ENCODE peak calls at places on chromosomes 11 and 22, in ten cellular contexts. H, I, B, C, S, P, J, E, V and Y are unnamed samples.

GRCh38 chr11:70854891-70855556 is 397.4 kb downstream of the SHANK2 start:
- DNase-seq in E (no peak), C (no peak), V (no peak), I (no peak), S (no peak), J (no peak), P (no peak), B (no peak), H (no peak), Y (no peak)

GRCh38 chr11:45920531-45921477 is 1.7 kb upstream of the LARGE2 start:
- DNase-seq in E (no peak), I (no peak), J (peak; percentile 24), S (no peak), C (no peak), H (peak; percentile 24), V (peak; percentile 33), P (no peak), B (no peak), Y (no peak)

GRCh38 chr11:17267576-17267975 is 9.0 kb upstream of the NUCB2 start:
- DNase-seq in J (no peak), B (no peak), S (no peak), I (no peak), V (no peak), C (no peak), H (no peak), E (no peak), P (no peak), Y (no peak)

GRCh38 chr11:115421338-115422012 is 82.7 kb downstream of the CADM1 start:
- DNase-seq in I (no peak), H (no peak), B (no peak), E (no peak), P (no peak), V (no peak), S (peak; percentile 31), C (no peak), J (no peak), Y (peak; percentile 10)

GRCh38 chr11:61890536-61891330 is 612 bp downstream of the FADS3 start:
- DNase-seq in H (peak; percentile 74), B (peak; percentile 69), C (peak; percentile 58), E (peak; percentile 66), S (peak; percentile 48), V (peak; percentile 71), J (peak; percentile 83), P (peak; percentile 82), I (no peak), Y (no peak)

GRCh38 chr22:50027639-50028537 is 15.3 kb upstream of the IL17REL start:
- DNase-seq in H (peak; percentile 60), V (no peak), B (no peak), I (peak; percentile 79), J (no peak), S (peak; percentile 9), E (no peak), C (peak; percentile 4), P (no peak), Y (peak; percentile 69)

GRCh38 chr22:45612451-45612901 is 59.2 kb upstream of the ATXN10 start:
- DNase-seq in E (peak; percentile 72), B (peak; percentile 32), J (peak; percentile 85), I (peak; percentile 86), C (peak; percentile 87), V (no peak), S (no peak), H (peak; percentile 49), P (peak; percentile 13), Y (no peak)

GRCh38 chr11:75475767-75476650 is 43.0 kb upstream of the KLHL35 start:
- DNase-seq in V (no peak), E (peak; percentile 81), B (peak; percentile 60), H (peak; percentile 50), J (peak; percentile 84), S (peak; percentile 8), P (no peak), C (peak; percentile 47), I (no peak), Y (no peak)

GRCh38 chr11:60740573-60740972 is 16.1 kb downstream of the MS4A18 start:
- DNase-seq in S (no peak), E (no peak), I (no peak), C (no peak), V (no peak), P (no peak), J (no peak), H (no peak), B (no peak), Y (no peak)

GRCh38 chr11:10743354-10744035 is 7.6 kb upstream of the CTR9 start:
- DNase-seq in J (no peak), P (no peak), C (no peak), B (no peak), H (no peak), S (no peak), I (peak; percentile 19), E (no peak), V (no peak), Y (no peak)

GRCh38 chr22:37764622-37765021 is 43.1 kb upstream of the GCAT start:
- DNase-seq in B (peak; percentile 60), H (no peak), J (peak; percentile 37), P (no peak), V (no peak), C (no peak), I (no peak), S (no peak), E (no peak), Y (no peak)

GRCh38 chr22:31133911-31134310 is 6.4 kb downstream of the PLA2G3 start:
- DNase-seq in E (no peak), J (no peak), V (no peak), S (no peak), B (no peak), P (no peak), C (no peak), I (peak; percentile 81), H (no peak), Y (no peak)

GRCh38 chr11:8262552-8263108 is 1.0 kb downstream of the LMO1 start:
- DNase-seq in S (no peak), B (peak; percentile 20), C (peak; percentile 49), E (peak; percentile 66), H (peak; percentile 49), J (peak; percentile 73), V (peak; percentile 92), I (peak; percentile 89), P (no peak), Y (no peak)

GRCh38 chr11:65439331-65440181 is 17.0 kb downstream of the NEAT1 start:
- DNase-seq in E (peak; percentile 46), I (no peak), S (no peak), V (no peak), B (peak; percentile 12), J (no peak), P (no peak), C (peak; percentile 52), H (no peak), Y (no peak)

GRCh38 chr11:77395460-77396175 is 78.3 kb downstream of the PAK1 start:
- DNase-seq in H (no peak), V (no peak), P (no peak), I (no peak), S (no peak), B (no peak), C (no peak), J (no peak), E (no peak), Y (no peak)

GRCh38 chr11:42593426-42593825 is 718.4 kb upstream of the API5 start:
- DNase-seq in B (no peak), V (no peak), C (no peak), P (no peak), E (no peak), I (no peak), J (no peak), S (no peak), H (no peak), Y (no peak)

GRCh38 chr11:117597083-117597482 is 199.9 kb downstream of the DSCAML1 start:
- DNase-seq in B (no peak), C (peak; percentile 22), S (peak; percentile 30), P (no peak), V (peak; percentile 83), H (no peak), E (peak; percentile 51), J (peak; percentile 69), I (no peak), Y (no peak)

GRCh38 chr22:38193580-38193979 is 8.2 kb upstream of the MAFF start:
- DNase-seq in J (peak; percentile 88), I (no peak), P (no peak), V (no peak), S (no peak), B (peak; percentile 57), C (peak; percentile 60), E (peak; percentile 69), H (peak; percentile 58), Y (no peak)

DNA sequence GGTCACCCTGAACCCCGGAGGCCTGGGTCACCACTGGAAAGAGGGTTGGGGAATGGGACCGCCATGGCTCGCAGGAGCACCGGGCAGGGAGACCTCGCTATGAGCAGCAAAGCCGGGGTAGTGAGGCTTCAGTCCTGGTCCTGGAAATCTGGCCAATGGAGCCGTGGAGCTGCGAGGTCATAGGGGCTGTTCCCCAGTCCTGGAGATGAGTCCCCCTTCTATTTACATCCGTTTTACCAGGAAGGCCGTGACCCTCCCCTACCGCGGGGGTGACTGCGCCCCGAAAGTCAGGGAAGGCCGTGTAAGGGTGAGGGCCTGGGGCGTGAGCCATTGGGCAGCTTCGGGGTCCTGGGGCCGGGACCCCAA is 449 bp downstream of the PIDD1 start:
- DNase-seq in I (no peak), E (no peak), C (no peak), H (no peak), J (no peak), S (no peak), B (no peak), P (no peak), V (no peak), Y (no peak)
- H3K27ac ChIP-seq in I (peak overlapping the region; percentile 96), E (no peak overlapping the region), C (peak overlapping the region; percentile 57), H (peak overlapping the region; percentile 93), J (no peak overlapping the region), S (peak overlapping the region; percentile 83), B (peak overlapping the region; percentile 84), P (peak overlapping the region; percentile 4), V (no peak overlapping the region), Y (peak overlapping the region; percentile 26)

GRCh38 chr11:56905442-56905841 is 83.3 kb upstream of the OR5AK2 start:
- DNase-seq in I (no peak), C (no peak), J (no peak), E (no peak), V (no peak), P (no peak), S (no peak), H (no peak), B (no peak), Y (no peak)
- H3K27ac ChIP-seq in I (no peak overlapping the region), C (no peak overlapping the region), J (no peak overlapping the region), E (no peak overlapping the region), V (no peak overlapping the region), P (no peak overlapping the region), S (no peak overlapping the region), H (no peak overlapping the region), B (no peak overlapping the region), Y (no peak overlapping the region)

DNA sequence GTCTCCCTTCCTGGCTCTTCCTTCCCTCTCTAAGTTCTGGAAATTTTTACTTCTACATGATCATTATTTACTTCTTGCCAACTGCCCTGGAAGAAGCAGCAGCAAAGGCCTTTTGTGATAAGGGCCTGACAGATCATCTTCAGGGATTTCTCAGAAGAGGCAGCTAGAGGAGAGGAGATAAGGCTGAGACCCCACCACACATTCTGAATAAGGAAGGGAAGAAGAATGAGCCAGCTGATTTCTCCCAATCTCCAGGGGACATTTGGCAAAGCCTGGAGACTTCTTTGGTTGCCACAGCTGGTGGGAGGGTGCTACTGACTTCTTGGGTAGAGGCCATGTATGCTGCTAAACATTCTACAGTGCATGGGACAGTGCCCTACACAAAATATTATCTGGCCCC is 122.4 kb upstream of the OR9Q1 start:
- DNase-seq in E (no peak), H (no peak), S (no peak), C (no peak), V (no peak), J (no peak), P (no peak), I (no peak), B (no peak), Y (no peak)
- H3K27ac ChIP-seq in E (no peak overlapping the region), H (no peak overlapping the region), S (no peak overlapping the region), C (no peak overlapping the region), V (no peak overlapping the region), J (no peak overlapping the region), P (no peak overlapping the region), I (no peak overlapping the region), B (no peak overlapping the region), Y (no peak overlapping the region)

GRCh38 chr11:12448131-12448939 is 71.0 kb downstream of the PARVA start:
- DNase-seq in S (no peak), P (no peak), B (no peak), V (no peak), I (no peak), E (no peak), J (no peak), C (no peak), H (no peak), Y (no peak)
- H3K27ac ChIP-seq in S (no peak overlapping the region), P (no peak overlapping the region), B (no peak overlapping the region), V (no peak overlapping the region), I (no peak overlapping the region), E (no peak overlapping the region), J (peak overlapping the region; percentile 66), C (peak overlapping the region; percentile 8), H (no peak overlapping the region), Y (no peak overlapping the region)